ENCODE peak calls at places on chromosomes 13 and 19, in ten cellular contexts. M, V, O, S, L, F, X, R, U and H are unnamed samples.

GRCh38 chr19:52527954-52528326 is 472 bp downstream of the ZNF808 start:
- DNase-seq in M (no peak), V (no peak), O (no peak), S (peak; percentile 12), L (peak; percentile 19), F (no peak), X (no peak), R (peak; percentile 23), U (peak; percentile 46), H (no peak)

GRCh38 chr19:12112701-12113100 is 27.4 kb downstream of the ZNF20 start:
- DNase-seq in M (no peak), V (no peak), O (no peak), S (no peak), L (no peak), F (no peak), X (no peak), R (no peak), U (no peak), H (no peak)

GRCh38 chr13:30806784-30807183 is 71.4 kb downstream of the ALOX5AP start:
- DNase-seq in M (no peak), V (no peak), O (no peak), S (no peak), L (no peak), F (no peak), X (no peak), R (peak; percentile 28), U (no peak), H (no peak)

GRCh38 chr19:35154535-35155406 is at the start of gene FXYD5:
- DNase-seq in M (peak; percentile 64), V (peak; percentile 32), O (peak; percentile 76), S (peak; percentile 76), L (peak; percentile 38), F (peak; percentile 52), X (peak; percentile 87), R (no peak), U (peak; percentile 86), H (no peak)

GRCh38 chr19:23402388-23402787 is 7.1 kb upstream of the ZNF91 start:
- DNase-seq in M (no peak), V (no peak), O (no peak), S (no peak), L (no peak), F (no peak), X (no peak), R (no peak), U (no peak), H (no peak)

GRCh38 chr13:30585748-30586262 is 31.9 kb upstream of the USPL1 start:
- DNase-seq in M (no peak), V (no peak), O (no peak), S (no peak), L (no peak), F (peak; percentile 79), X (no peak), R (no peak), U (no peak), H (no peak)

GRCh38 chr13:102214956-102215355 is 186.9 kb downstream of the FGF14 start:
- DNase-seq in M (no peak), V (no peak), O (no peak), S (no peak), L (no peak), F (no peak), X (no peak), R (no peak), U (no peak), H (no peak)

GRCh38 chr19:30419581-30420180 is 47.5 kb downstream of the ZNF536 start:
- DNase-seq in M (no peak), V (no peak), O (no peak), S (no peak), L (no peak), F (peak; percentile 39), X (no peak), R (no peak), U (no peak), H (peak; percentile 47)

GRCh38 chr19:5967994-5968430 is 9.9 kb downstream of the RANBP3 start:
- DNase-seq in M (peak; percentile 34), V (peak; percentile 41), O (peak; percentile 74), S (peak; percentile 65), L (peak; percentile 66), F (peak; percentile 54), X (peak; percentile 86), R (peak; percentile 76), U (peak; percentile 91), H (peak; percentile 43)

GRCh38 chr19:33295621-33296472 is 6.5 kb downstream of the CEBPA start:
- DNase-seq in M (no peak), V (no peak), O (no peak), S (no peak), L (no peak), F (no peak), X (peak; percentile 36), R (no peak), U (no peak), H (no peak)

GRCh38 chr13:72686766-72687165 is 40.7 kb downstream of the MZT1 start:
- DNase-seq in M (no peak), V (no peak), O (no peak), S (no peak), L (no peak), F (no peak), X (no peak), R (no peak), U (no peak), H (no peak)

GRCh38 chr19:20482721-20483120 is 82.9 kb downstream of the ZNF737 start:
- DNase-seq in M (peak; percentile 2), V (no peak), O (no peak), S (no peak), L (no peak), F (no peak), X (no peak), R (no peak), U (peak; percentile 57), H (no peak)

GRCh38 chr13:63085851-63086250 is 1670.2 kb upstream of the PCDH20 start:
- DNase-seq in M (no peak), V (no peak), O (no peak), S (no peak), L (no peak), F (no peak), X (no peak), R (no peak), U (peak; percentile 3), H (no peak)

GRCh38 chr19:50569023-50569697 is 925 bp upstream of the LRRC4B start:
- DNase-seq in M (no peak), V (no peak), O (no peak), S (no peak), L (no peak), F (no peak), X (no peak), R (no peak), U (no peak), H (no peak)

GRCh38 chr13:81425286-81425685 is 1084.4 kb upstream of the SPRY2 start:
- DNase-seq in M (no peak), V (no peak), O (no peak), S (no peak), L (no peak), F (no peak), X (no peak), R (no peak), U (no peak), H (no peak)

DNA sequence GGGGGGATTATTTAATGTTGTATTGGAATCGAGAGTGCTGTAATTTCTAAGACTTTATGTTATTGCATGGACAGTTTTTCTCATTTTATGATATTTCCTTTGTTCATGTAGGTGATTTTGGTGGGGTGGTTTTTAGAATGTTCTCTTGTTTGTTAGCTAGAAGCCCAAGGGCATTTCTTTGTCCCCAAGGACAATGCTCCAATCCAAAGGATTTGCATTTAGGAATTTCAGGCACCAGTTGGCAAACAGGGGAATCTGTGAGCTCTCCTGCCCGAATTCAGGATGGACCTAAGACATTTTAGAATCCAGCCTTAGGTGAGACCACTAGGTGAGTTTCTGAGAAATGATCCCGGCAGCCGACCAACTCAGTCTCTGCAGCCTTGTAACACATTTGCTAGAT is 324.9 kb downstream of the KCNRG start:
- DNase-seq in M (no peak), V (no peak), O (no peak), S (no peak), L (no peak), F (no peak), X (no peak), R (no peak), U (no peak), H (no peak)
- H3K27ac ChIP-seq in M (no peak overlapping the region), V (no peak overlapping the region), O (no peak overlapping the region), S (no peak overlapping the region), L (no peak overlapping the region), F (no peak overlapping the region), X (no peak overlapping the region), R (no peak overlapping the region), U (no peak overlapping the region), H (no peak overlapping the region)

DNA sequence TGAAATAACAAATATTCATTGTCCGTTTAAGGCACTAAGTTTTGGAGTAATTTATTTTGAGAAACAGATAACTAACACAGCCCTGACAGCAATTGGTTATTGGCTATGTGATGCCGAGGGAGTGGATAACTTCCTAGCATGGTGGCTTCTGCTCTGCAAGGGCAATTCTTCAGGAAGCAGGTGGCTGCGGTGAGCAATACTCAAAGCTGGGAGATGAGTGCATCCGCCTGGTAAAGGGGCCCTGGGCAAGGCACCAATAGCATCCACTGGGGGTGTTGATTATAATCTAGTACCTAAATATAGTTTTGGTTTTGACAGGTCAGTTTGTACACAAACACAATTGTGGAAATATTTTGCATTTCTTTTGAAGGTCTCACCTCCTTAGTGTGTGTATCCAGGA is 41.0 kb downstream of the CCDC70 start:
- DNase-seq in M (no peak), V (no peak), O (no peak), S (no peak), L (no peak), F (no peak), X (no peak), R (no peak), U (no peak), H (no peak)
- H3K27ac ChIP-seq in M (no peak overlapping the region), V (no peak overlapping the region), O (no peak overlapping the region), S (no peak overlapping the region), L (no peak overlapping the region), F (no peak overlapping the region), X (no peak overlapping the region), R (no peak overlapping the region), U (no peak overlapping the region), H (no peak overlapping the region)

GRCh38 chr13:22927008-22927393 is 253.8 kb upstream of the SGCG start:
- DNase-seq in M (no peak), V (no peak), O (no peak), S (no peak), L (no peak), F (no peak), X (no peak), R (no peak), U (peak; percentile 58), H (no peak)
- H3K27ac ChIP-seq in M (no peak overlapping the region), V (no peak overlapping the region), O (no peak overlapping the region), S (no peak overlapping the region), L (no peak overlapping the region), F (no peak overlapping the region), X (peak overlapping the region; percentile 31), R (no peak overlapping the region), U (no peak overlapping the region), H (no peak overlapping the region)

DNA sequence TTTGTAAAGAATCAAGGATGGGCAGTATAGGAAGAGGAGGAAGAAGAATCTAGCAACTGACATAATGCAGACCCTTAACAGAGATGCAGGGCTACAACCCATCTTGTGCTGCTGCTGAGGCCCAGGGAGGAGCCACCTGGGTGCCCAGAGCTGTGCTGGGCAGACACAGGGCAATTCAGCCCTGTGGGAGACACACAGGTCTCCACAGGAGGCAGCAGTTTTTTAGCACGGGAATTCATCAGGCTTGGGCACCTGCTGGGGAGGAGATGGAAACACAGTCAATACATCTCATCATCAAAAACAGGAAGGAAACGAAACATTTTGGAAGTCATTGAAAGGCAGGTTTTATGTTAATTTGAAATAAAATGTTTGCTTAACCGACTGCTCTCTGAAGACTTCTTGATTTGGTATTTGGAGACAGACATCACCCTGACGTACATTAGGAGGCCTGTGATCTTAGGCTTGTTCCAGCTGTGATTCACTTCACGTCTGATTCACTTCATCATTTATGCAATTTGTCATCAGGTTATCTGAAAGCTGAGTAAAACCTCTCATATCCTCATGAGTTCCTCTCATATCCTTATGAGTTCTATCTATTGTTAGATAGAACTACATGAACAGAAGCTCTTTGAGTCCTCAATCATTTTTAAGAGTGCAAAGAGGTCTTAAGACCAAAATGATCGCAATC is 77.4 kb downstream of the CYSLTR2 start:
- DNase-seq in M (no peak), V (no peak), O (no peak), S (no peak), L (no peak), F (no peak), X (no peak), R (no peak), U (peak; percentile 17), H (no peak)
- H3K27ac ChIP-seq in M (no peak overlapping the region), V (no peak overlapping the region), O (no peak overlapping the region), S (no peak overlapping the region), L (no peak overlapping the region), F (no peak overlapping the region), X (no peak overlapping the region), R (no peak overlapping the region), U (no peak overlapping the region), H (no peak overlapping the region)